ENCODE peak calls at places on chromosomes 6 and 20, in seven cellular contexts. S is GM04504, W is esophagus squamous epithelium, D is iPS DF 6.9, Q is fibroblast of the conjunctiva, Y is GM06990, F is NAMALWA. X is an unnamed sample.

GRCh38 chr20:4261333-4262284 is 246.3 kb upstream of the RNF24 start:
- DNase-seq in W (no peak), S (no peak), F (no peak), D (no peak), Q (peak; percentile 3), Y (no peak), X (peak; percentile 12)

GRCh38 chr20:38828514-38829295 is 23.2 kb downstream of the PPP1R16B start:
- DNase-seq in Q (no peak), F (no peak), W (no peak), S (no peak), D (no peak), Y (no peak), X (no peak)

GRCh38 chr20:50186987-50187402 is 3.6 kb upstream of the CEBPB start:
- DNase-seq in Q (no peak), D (no peak), S (no peak), Y (no peak), W (no peak), F (no peak), X (no peak)

GRCh38 chr6:18081025-18081668 is 41.3 kb downstream of the NHLRC1 start:
- DNase-seq in D (no peak), Y (no peak), W (no peak), F (no peak), Q (no peak), S (no peak), X (peak; percentile 1)

GRCh38 chr6:105087571-105088211 is 92.1 kb downstream of the POPDC3 start:
- DNase-seq in Q (peak; percentile 56), W (no peak), F (peak; percentile 72), Y (no peak), D (peak; percentile 13), S (peak; percentile 16), X (no peak)

GRCh38 chr6:12354499-12354898 is 64.3 kb downstream of the EDN1 start:
- DNase-seq in Y (peak; percentile 40), D (no peak), W (no peak), Q (peak; percentile 28), F (peak; percentile 52), S (no peak), X (peak; percentile 77)

GRCh38 chr6:34374112-34374907 is 18.2 kb downstream of the NUDT3 start:
- DNase-seq in D (no peak), F (peak; percentile 37), Y (no peak), Q (no peak), W (no peak), S (no peak), X (no peak)

GRCh38 chr20:18428490-18429173 is 38.2 kb downstream of the DZANK1 start:
- DNase-seq in Y (no peak), F (no peak), W (no peak), S (no peak), D (no peak), Q (peak; percentile 27), X (no peak)

GRCh38 chr6:35638679-35639078 is 50.0 kb downstream of the FKBP5 start:
- DNase-seq in D (no peak), F (no peak), Q (no peak), Y (no peak), W (no peak), S (no peak), X (no peak)